ENCODE peak calls at places on chromosomes 11 and 22, in nine cellular contexts. Y, B, N, E, S, Q, I, M and P are unnamed samples.

GRCh38 chr22:47055921-47056320 is 293.5 kb downstream of the TBC1D22A start:
- DNase-seq in E (no peak), B (no peak), I (no peak), S (peak; percentile 26), Y (no peak), M (no peak), Q (no peak), N (no peak), P (no peak)

GRCh38 chr11:35040221-35040942 is 98.6 kb upstream of the CD44 start:
- DNase-seq in B (no peak), E (peak; percentile 84), M (no peak), Y (peak; percentile 74), I (no peak), Q (no peak), S (no peak), N (peak; percentile 27), P (peak; percentile 66)

GRCh38 chr11:121958978-121959340 is 157.1 kb downstream of the BLID start:
- DNase-seq in Y (no peak), N (no peak), E (no peak), S (no peak), M (no peak), Q (no peak), B (no peak), I (no peak), P (no peak)

GRCh38 chr11:105449100-105449734 is 160.7 kb upstream of the GRIA4 start:
- DNase-seq in M (no peak), N (no peak), E (no peak), S (no peak), B (no peak), Q (no peak), Y (no peak), I (no peak), P (no peak)

GRCh38 chr11:120597250-120597649 is 85.7 kb downstream of the GRIK4 start:
- DNase-seq in N (no peak), I (no peak), B (no peak), M (no peak), E (no peak), S (peak; percentile 23), Q (no peak), Y (no peak), P (no peak)

GRCh38 chr11:118054712-118055640 is 21.9 kb upstream of the TMPRSS4 start:
- DNase-seq in B (no peak), Y (no peak), M (no peak), S (no peak), I (no peak), N (no peak), Q (no peak), E (no peak), P (no peak)

GRCh38 chr22:48746789-48747425 is 1080.8 kb downstream of the BRD1 start:
- DNase-seq in B (no peak), S (peak; percentile 34), N (no peak), Y (no peak), I (no peak), Q (no peak), M (no peak), E (no peak), P (no peak)

GRCh38 chr22:19869497-19870152 is 15.0 kb upstream of the GNB1L start:
- DNase-seq in E (no peak), M (no peak), Q (no peak), S (peak; percentile 39), Y (no peak), B (no peak), N (no peak), I (no peak), P (no peak)

GRCh38 chr22:42203609-42204008 is 66.8 kb downstream of the TCF20 start:
- DNase-seq in B (no peak), Y (no peak), I (no peak), Q (no peak), N (no peak), S (no peak), M (no peak), E (no peak), P (no peak)

GRCh38 chr11:952406-953385 is 27.0 kb downstream of the AP2A2 start:
- DNase-seq in M (peak; percentile 38), Q (no peak), N (no peak), B (no peak), E (no peak), Y (no peak), I (no peak), S (peak; percentile 62), P (no peak)

GRCh38 chr11:3192511-3193372 is 25.9 kb downstream of the MRGPRG start:
- DNase-seq in I (no peak), S (no peak), M (no peak), Q (no peak), N (no peak), B (no peak), Y (no peak), E (no peak), P (no peak)

GRCh38 chr11:112346586-112346985 is 85.9 kb upstream of the PLET1 start:
- DNase-seq in B (no peak), S (no peak), M (no peak), Y (no peak), N (no peak), E (no peak), Q (no peak), I (no peak), P (no peak)